ENCODE peak calls at places on chromosomes 13 and 19, in four cellular contexts. O, C, L and W are unnamed samples.

GRCh38 chr13:18961383-18962117 is 220.1 kb downstream of the TUBA3C start:
- DNase-seq in C (no peak), O (no peak), L (no peak), W (no peak)

GRCh38 chr19:44796701-44797115 is 12.2 kb upstream of the BCAM start:
- DNase-seq in O (peak; percentile 66), L (no peak), C (no peak), W (peak; percentile 77)

GRCh38 chr13:41007359-41008118 is 11.6 kb downstream of the ELF1 start:
- DNase-seq in C (no peak), L (no peak), O (no peak), W (no peak)

GRCh38 chr13:66977156-66977555 is 253.0 kb downstream of the PCDH9 start:
- DNase-seq in O (no peak), C (no peak), L (no peak), W (no peak)

GRCh38 chr13:51731759-51732158 is 72.2 kb downstream of the DHRS12 start:
- DNase-seq in C (no peak), L (no peak), O (no peak), W (no peak)

GRCh38 chr13:48233886-48234488 is 981 bp downstream of the ITM2B start:
- DNase-seq in L (peak; percentile 35), C (no peak), O (no peak), W (peak; percentile 13)

GRCh38 chr13:113001251-113002140 is 32.5 kb downstream of the MCF2L start:
- DNase-seq in L (no peak), O (no peak), C (no peak), W (no peak)

GRCh38 chr13:77516342-77516789 is 19.1 kb upstream of the SCEL start:
- DNase-seq in C (no peak), O (no peak), L (no peak), W (no peak)

GRCh38 chr19:44737238-44738160 is 11.0 kb upstream of the BCL3 start:
- DNase-seq in C (no peak), L (peak; percentile 46), O (no peak), W (no peak)

GRCh38 chr13:39815345-39816111 is 160.1 kb downstream of the COG6 start:
- DNase-seq in O (no peak), C (no peak), L (peak; percentile 50), W (no peak)

GRCh38 chr19:16569609-16570320 is 2.5 kb downstream of the SLC35E1 start:
- DNase-seq in L (no peak), O (no peak), C (no peak), W (no peak)

GRCh38 chr13:107271226-107271625 is 703.3 kb upstream of the ARGLU1 start:
- DNase-seq in L (no peak), C (no peak), O (no peak), W (peak; percentile 35)

GRCh38 chr13:34364633-34365032 is 546.7 kb downstream of the RFC3 start:
- DNase-seq in O (no peak), L (no peak), C (no peak), W (no peak)

GRCh38 chr19:51971624-51972023 is 15.0 kb downstream of the ZNF350 start:
- DNase-seq in L (no peak), O (no peak), C (no peak), W (no peak)

GRCh38 chr13:48398450-48399095 is 14.3 kb downstream of the LPAR6 start:
- DNase-seq in L (no peak), C (no peak), O (no peak), W (no peak)

GRCh38 chr19:680287-681028 is 4.3 kb downstream of the FSTL3 start:
- DNase-seq in C (peak; percentile 98), O (peak; percentile 100), L (peak; percentile 100), W (peak; percentile 100)

GRCh38 chr19:46579286-46579944 is 21.7 kb upstream of the CALM3 start:
- DNase-seq in C (no peak), O (no peak), L (no peak), W (peak; percentile 81)

GRCh38 chr13:41995946-41996345 is 35.0 kb upstream of the VWA8 start:
- DNase-seq in L (no peak), O (no peak), C (no peak), W (no peak)

GRCh38 chr13:31614704-31615103 is 124.6 kb upstream of the RXFP2 start:
- DNase-seq in L (no peak), C (no peak), O (no peak), W (no peak)

GRCh38 chr13:112256716-112257497 is 119.2 kb upstream of the SPACA7 start:
- DNase-seq in L (no peak), C (no peak), O (no peak), W (no peak)

GRCh38 chr19:49340069-49340864 is 5.1 kb downstream of the CD37 start:
- DNase-seq in C (no peak), L (peak; percentile 87), O (peak; percentile 72), W (peak; percentile 89)

GRCh38 chr13:73254827-73255226 is 196.0 kb downstream of the KLF5 start:
- DNase-seq in L (no peak), O (no peak), C (no peak), W (no peak)

GRCh38 chr13:41008349-41008980 is 10.7 kb downstream of the ELF1 start:
- DNase-seq in O (no peak), C (no peak), L (no peak), W (no peak)

GRCh38 chr13:99955747-99956472 is 15.7 kb downstream of the ZIC5 start:
- DNase-seq in L (no peak), O (no peak), C (no peak), W (peak; percentile 72)

GRCh38 chr19:43779820-43780219 is 953 bp downstream of the KCNN4 start:
- DNase-seq in L (no peak), C (no peak), O (no peak), W (peak; percentile 39)

GRCh38 chr19:31145021-31145420 is 204.2 kb downstream of the TSHZ3 start:
- DNase-seq in C (no peak), L (no peak), O (no peak), W (no peak)

GRCh38 chr13:34810996-34811395 is 131.1 kb upstream of the NBEA start:
- DNase-seq in L (no peak), C (no peak), O (no peak), W (no peak)

GRCh38 chr19:34269968-34270621 is 15.7 kb downstream of the GARRE1 start:
- DNase-seq in C (peak; percentile 59), O (peak; percentile 43), L (peak; percentile 38), W (no peak)

GRCh38 chr19:34269081-34269480 is 14.7 kb downstream of the GARRE1 start:
- DNase-seq in O (no peak), L (no peak), C (no peak), W (no peak)

GRCh38 chr19:34265221-34265650 is 10.9 kb downstream of the GARRE1 start:
- DNase-seq in L (no peak), C (no peak), O (peak; percentile 31), W (no peak)

GRCh38 chr19:34273121-34273845 is 18.9 kb downstream of the GARRE1 start:
- DNase-seq in O (no peak), C (no peak), L (no peak), W (no peak)

DNA sequence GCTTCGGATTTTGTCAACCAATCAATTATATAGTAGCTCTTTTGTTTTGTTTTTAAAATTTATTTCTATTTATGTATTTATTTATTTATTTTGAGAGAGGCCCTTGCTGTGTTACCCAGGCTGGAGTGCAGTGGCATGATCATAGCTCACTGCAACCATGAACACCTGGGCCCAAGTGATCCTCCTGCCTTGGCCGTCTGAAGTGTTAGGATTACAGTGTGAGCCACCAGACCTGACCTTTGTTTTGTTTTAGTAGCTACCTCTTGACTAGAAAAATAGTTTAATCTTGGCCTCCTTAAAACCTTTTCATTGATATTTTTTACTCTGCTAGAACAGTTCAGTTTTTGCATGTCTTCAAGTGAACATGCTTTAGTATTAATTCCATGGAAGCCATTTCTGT is 15.1 kb downstream of the GARRE1 start:
- DNase-seq in O (no peak), C (no peak), L (no peak), W (no peak)
- H3K4me3 ChIP-seq in O (peak overlapping the region; percentile 56), C (peak overlapping the region; percentile 40), L (no peak overlapping the region), W (no peak overlapping the region)

DNA sequence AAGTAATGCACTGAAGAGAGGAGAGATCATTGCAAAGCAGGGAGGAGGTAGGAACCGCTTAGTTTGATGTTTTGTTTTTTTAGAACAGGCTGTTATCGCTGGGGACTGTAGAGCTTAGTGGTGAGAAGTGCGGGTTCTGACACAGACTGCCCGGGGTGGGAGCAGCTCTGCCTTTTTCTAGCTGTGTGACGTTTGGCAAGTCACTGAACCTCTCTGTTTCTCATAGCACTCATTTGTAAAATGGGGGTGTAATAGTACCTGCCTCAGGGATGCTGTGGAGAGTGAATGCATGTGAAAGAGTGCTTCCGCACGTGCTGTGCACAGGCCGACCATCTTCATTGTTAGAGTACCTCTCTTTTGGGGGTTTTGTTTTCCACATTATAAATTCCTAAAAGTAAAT is 19.3 kb downstream of the PRAM1 start:
- DNase-seq in C (no peak), L (no peak), O (no peak), W (no peak)
- H3K36me3 ChIP-seq in C (peaks cover 75% of the 10 kb centered on the region), L (no peaks in the 10 kb centered on the region), O (peaks cover 65% of the 10 kb centered on the region), W (peaks cover 57% of the 10 kb centered on the region)

GRCh38 chr19:1931445-1931844 is 9.5 kb upstream of the CSNK1G2 start:
- DNase-seq in O (no peak), C (no peak), L (no peak), W (no peak)

GRCh38 chr19:1932395-1932794 is 8.6 kb upstream of the CSNK1G2 start:
- DNase-seq in C (no peak), O (no peak), L (no peak), W (no peak)

GRCh38 chr19:1933942-1934341 is 7.0 kb upstream of the CSNK1G2 start:
- DNase-seq in O (no peak), C (no peak), L (no peak), W (no peak)

GRCh38 chr19:1935484-1936208 is 5.3 kb upstream of the CSNK1G2 start:
- DNase-seq in L (no peak), O (no peak), C (no peak), W (no peak)

DNA sequence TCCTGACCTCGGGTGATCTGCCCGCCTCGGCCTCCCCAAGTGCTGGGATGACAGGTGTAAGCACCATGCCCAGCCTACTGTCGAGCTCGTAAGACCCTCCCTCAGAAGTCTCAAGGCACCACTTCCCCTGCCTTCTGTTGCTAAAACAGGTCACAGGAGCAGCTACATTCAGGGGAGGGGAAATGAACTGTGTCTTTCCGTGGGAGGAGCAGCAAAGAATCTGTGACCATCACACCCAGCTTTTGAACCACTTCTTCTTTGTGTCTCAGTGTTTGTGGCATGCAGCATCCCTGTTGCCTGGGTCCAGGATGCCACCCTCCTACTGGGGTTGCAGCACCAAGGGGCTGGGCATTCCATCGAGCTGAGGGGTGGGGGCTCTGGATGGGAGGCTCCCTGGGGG is 7.7 kb upstream of the CSNK1G2 start:
- DNase-seq in L (no peak), C (no peak), O (no peak), W (no peak)
- H3K4me3 ChIP-seq in L (no peak overlapping the region), C (no peak overlapping the region), O (no peak overlapping the region), W (no peak overlapping the region)

GRCh38 chr19:42512130-42512636 is 16.1 kb downstream of the CEACAM1 start:
- DNase-seq in C (no peak), O (no peak), L (no peak), W (no peak)
- H3K36me3 ChIP-seq in C (no peaks in the 10 kb centered on the region), O (no peaks in the 10 kb centered on the region), L (no peaks in the 10 kb centered on the region), W (no peaks in the 10 kb centered on the region)

GRCh38 chr19:4051175-4052101 is 15.3 kb downstream of the ZBTB7A start:
- DNase-seq in C (no peak), O (no peak), L (peak; percentile 29), W (no peak)

GRCh38 chr19:4053423-4054324 is 13.0 kb downstream of the ZBTB7A start:
- DNase-seq in C (no peak), O (no peak), L (no peak), W (no peak)

GRCh38 chr19:4054471-4055208 is 12.1 kb downstream of the ZBTB7A start:
- DNase-seq in L (no peak), C (no peak), O (no peak), W (no peak)

GRCh38 chr19:4052993-4053422 is 13.7 kb downstream of the ZBTB7A start:
- DNase-seq in L (no peak), C (no peak), O (no peak), W (no peak)

GRCh38 chr19:4052114-4052992 is 14.3 kb downstream of the ZBTB7A start:
- DNase-seq in L (no peak), C (no peak), O (no peak), W (peak; percentile 74)
- H3K4me3 ChIP-seq in L (no peak overlapping the region), C (peak overlapping the region; percentile 6), O (peak overlapping the region; percentile 41), W (no peak overlapping the region)